ENCODE peak calls at places on chromosomes 12 and 14, in six cellular contexts. Q is ACHN, D is A549, F is NCI-H2081, M is RPMI7951, I is NCI-H1105. R is an unnamed sample.

GRCh38 chr14:60657609-60657983 is 8.3 kb upstream of the SIX1 start:
- DNase-seq in Q (peak), I (no peak), F (no peak), D (no peak), M (peak), R (no peak)

GRCh38 chr14:65604535-65604934 is 192.0 kb downstream of the FUT8 start:
- DNase-seq in I (no peak), D (no peak), Q (no peak), M (no peak), F (no peak), R (no peak)

GRCh38 chr14:61472801-61473376 is 151.5 kb downstream of the PRKCH start:
- DNase-seq in I (no peak), M (no peak), D (no peak), F (no peak), Q (no peak), R (no peak)

GRCh38 chr14:54564071-54564798 is 2.7 kb upstream of the SAMD4A start:
- DNase-seq in F (peak), I (peak), Q (peak), M (peak), D (peak), R (peak)

GRCh38 chr14:92274055-92274454 is 48.9 kb upstream of the SLC24A4 start:
- DNase-seq in I (no peak), D (no peak), M (no peak), F (no peak), Q (no peak), R (no peak)

GRCh38 chr14:29749327-29749726 is 178.3 kb downstream of the PRKD1 start:
- DNase-seq in D (no peak), Q (peak), F (no peak), M (peak), I (no peak), R (no peak)

GRCh38 chr14:97251423-97252155 is 454.4 kb downstream of the VRK1 start:
- DNase-seq in F (no peak), Q (no peak), D (no peak), M (peak), I (no peak), R (no peak)

GRCh38 chr14:32713856-32714255 is 224.8 kb upstream of the NPAS3 start:
- DNase-seq in M (no peak), Q (no peak), F (no peak), I (no peak), D (no peak), R (no peak)

GRCh38 chr14:103386632-103387329 is 1.6 kb downstream of the MARK3 start:
- DNase-seq in Q (peak), I (no peak), D (no peak), F (no peak), M (no peak), R (no peak)

GRCh38 chr12:104729091-104729490 is 229.0 kb downstream of the SLC41A2 start:
- DNase-seq in M (no peak), D (no peak), F (no peak), Q (no peak), I (no peak), R (no peak)

GRCh38 chr14:98940693-98941437 is 331.1 kb downstream of the BCL11B start:
- DNase-seq in Q (no peak), M (no peak), F (no peak), D (no peak), I (no peak), R (no peak)

GRCh38 chr14:103103461-103104388 is 9.2 kb downstream of the EXOC3L4 start:
- DNase-seq in Q (peak), M (peak), F (peak), I (peak), D (peak), R (peak)

GRCh38 chr12:87801860-87802720 is 227.1 kb downstream of the C12orf50 start:
- DNase-seq in Q (no peak), M (no peak), D (no peak), F (no peak), I (peak), R (no peak)

GRCh38 chr14:50924848-50925247 is 19.4 kb downstream of the PYGL start:
- DNase-seq in F (no peak), Q (no peak), I (no peak), D (no peak), M (no peak), R (no peak)

GRCh38 chr14:55245657-55246268 is 25.5 kb upstream of the FBXO34 start:
- DNase-seq in I (no peak), Q (peak), M (peak), F (no peak), D (no peak), R (no peak)

GRCh38 chr12:10288989-10289388 is 18.7 kb upstream of the KLRD1 start:
- DNase-seq in M (no peak), D (no peak), Q (no peak), I (no peak), F (no peak), R (no peak)

GRCh38 chr12:131195796-131196195 is 242.1 kb downstream of the ADGRD1 start:
- DNase-seq in F (no peak), M (no peak), I (no peak), D (no peak), Q (no peak), R (no peak)

GRCh38 chr14:26448181-26448855 is 149.5 kb downstream of the NOVA1 start:
- DNase-seq in M (no peak), F (peak), D (no peak), I (peak), Q (no peak), R (peak)

GRCh38 chr12:27226319-27226984 is 17.6 kb upstream of the STK38L start:
- DNase-seq in M (no peak), Q (no peak), D (no peak), I (peak), F (no peak), R (no peak)

GRCh38 chr12:85680881-85681280 is 155.3 kb downstream of the RASSF9 start:
- DNase-seq in Q (no peak), I (no peak), F (no peak), D (no peak), M (no peak), R (no peak)